ENCODE peak calls at places on chromosomes 13 and 19, in six cellular contexts. One of them, this sample, is unnamed. For H3K4me1, the result is how much of the 10 kb centered on the place peaks cover.

GRCh38 chr13:41709511-41709910 is 251.4 kb downstream of the VWA8 start:
- DNase-seq in CD8-positive, alpha-beta memory T cell: no peak
- DNase-seq in lung: no peak
- DNase-seq in pancreas: no peak
- DNase-seq in upper lobe of right lung: no peak
- DNase-seq in heart right ventricle: no peak
- DNase-seq in this sample: no peak

GRCh38 chr13:23905766-23906165 is 8.5 kb upstream of the C1QTNF9B start:
- DNase-seq in CD8-positive, alpha-beta memory T cell: no peak
- DNase-seq in lung: no peak
- DNase-seq in pancreas: no peak
- DNase-seq in upper lobe of right lung: no peak
- DNase-seq in heart right ventricle: no peak
- DNase-seq in this sample: no peak

GRCh38 chr13:32783067-32783466 is 196.8 kb downstream of the PDS5B start:
- DNase-seq in CD8-positive, alpha-beta memory T cell: no peak
- DNase-seq in lung: no peak
- DNase-seq in pancreas: no peak
- DNase-seq in upper lobe of right lung: no peak
- DNase-seq in heart right ventricle: no peak
- DNase-seq in this sample: peak

GRCh38 chr13:99505814-99506269 is 4.6 kb downstream of the TM9SF2 start:
- DNase-seq in CD8-positive, alpha-beta memory T cell: no peak
- DNase-seq in lung: no peak
- DNase-seq in pancreas: no peak
- DNase-seq in upper lobe of right lung: no peak
- DNase-seq in heart right ventricle: no peak
- DNase-seq in this sample: no peak

GRCh38 chr13:113592571-113592970 is 8.0 kb downstream of the TFDP1 start:
- DNase-seq in CD8-positive, alpha-beta memory T cell: no peak
- DNase-seq in lung: no peak
- DNase-seq in pancreas: no peak
- DNase-seq in upper lobe of right lung: no peak
- DNase-seq in heart right ventricle: no peak
- DNase-seq in this sample: no peak

GRCh38 chr19:53898680-53899341 is 10.3 kb upstream of the CACNG7 start:
- DNase-seq in CD8-positive, alpha-beta memory T cell: no peak
- DNase-seq in lung: no peak
- DNase-seq in pancreas: no peak
- DNase-seq in upper lobe of right lung: no peak
- DNase-seq in heart right ventricle: no peak
- DNase-seq in this sample: no peak

GRCh38 chr19:33391631-33392249 is 18.2 kb downstream of the CEBPG start:
- DNase-seq in CD8-positive, alpha-beta memory T cell: no peak
- DNase-seq in lung: no peak
- DNase-seq in pancreas: no peak
- DNase-seq in upper lobe of right lung: no peak
- DNase-seq in heart right ventricle: no peak
- DNase-seq in this sample: no peak

GRCh38 chr13:31209172-31209818 is 9.5 kb downstream of the B3GLCT start:
- DNase-seq in CD8-positive, alpha-beta memory T cell: no peak
- DNase-seq in lung: no peak
- DNase-seq in pancreas: peak
- DNase-seq in upper lobe of right lung: no peak
- DNase-seq in heart right ventricle: peak
- DNase-seq in this sample: no peak

GRCh38 chr13:33286143-33286542 is 588 bp upstream of the STARD13 start:
- DNase-seq in CD8-positive, alpha-beta memory T cell: no peak
- DNase-seq in lung: peak
- DNase-seq in pancreas: no peak
- DNase-seq in upper lobe of right lung: no peak
- DNase-seq in heart right ventricle: no peak
- DNase-seq in this sample: no peak

GRCh38 chr19:16496613-16496983 is 404 bp downstream of the C19orf44 start:
- DNase-seq in CD8-positive, alpha-beta memory T cell: no peak
- DNase-seq in lung: no peak
- DNase-seq in pancreas: no peak
- DNase-seq in upper lobe of right lung: peak
- DNase-seq in heart right ventricle: peak
- DNase-seq in this sample: no peak

GRCh38 chr13:35549481-35549880 is 73.0 kb upstream of the MAB21L1 start:
- DNase-seq in CD8-positive, alpha-beta memory T cell: no peak
- DNase-seq in lung: no peak
- DNase-seq in pancreas: no peak
- DNase-seq in upper lobe of right lung: no peak
- DNase-seq in heart right ventricle: no peak
- DNase-seq in this sample: no peak

GRCh38 chr13:36495431-36495830 is 63.1 kb downstream of the CCNA1 start:
- DNase-seq in CD8-positive, alpha-beta memory T cell: no peak
- DNase-seq in lung: no peak
- DNase-seq in pancreas: no peak
- DNase-seq in upper lobe of right lung: no peak
- DNase-seq in heart right ventricle: no peak
- DNase-seq in this sample: no peak

GRCh38 chr19:32307591-32307990 is 37.8 kb upstream of the ZNF507 start:
- DNase-seq in CD8-positive, alpha-beta memory T cell: no peak
- DNase-seq in lung: no peak
- DNase-seq in pancreas: no peak
- DNase-seq in upper lobe of right lung: no peak
- DNase-seq in heart right ventricle: no peak
- DNase-seq in this sample: no peak

GRCh38 chr19:55460670-55461258 is 678 bp downstream of the ISOC2 start:
- DNase-seq in CD8-positive, alpha-beta memory T cell: peak
- DNase-seq in lung: peak
- DNase-seq in pancreas: peak
- DNase-seq in upper lobe of right lung: peak
- DNase-seq in heart right ventricle: peak
- DNase-seq in this sample: peak

GRCh38 chr13:113918580-113918979 is 54.7 kb upstream of the GAS6 start:
- DNase-seq in CD8-positive, alpha-beta memory T cell: no peak
- DNase-seq in lung: peak
- DNase-seq in pancreas: no peak
- DNase-seq in upper lobe of right lung: no peak
- DNase-seq in heart right ventricle: no peak
- DNase-seq in this sample: no peak

GRCh38 chr19:30664358-30665058 is 292.3 kb downstream of the ZNF536 start:
- DNase-seq in CD8-positive, alpha-beta memory T cell: no peak
- DNase-seq in lung: no peak
- DNase-seq in pancreas: peak
- DNase-seq in upper lobe of right lung: no peak
- DNase-seq in heart right ventricle: peak
- DNase-seq in this sample: no peak

GRCh38 chr13:61546413-61546812 is 130.8 kb upstream of the PCDH20 start:
- DNase-seq in CD8-positive, alpha-beta memory T cell: no peak
- DNase-seq in lung: no peak
- DNase-seq in pancreas: no peak
- DNase-seq in upper lobe of right lung: no peak
- DNase-seq in heart right ventricle: no peak
- DNase-seq in this sample: no peak

GRCh38 chr19:41877916-41878905 is 1.1 kb downstream of the CD79A start:
- DNase-seq in CD8-positive, alpha-beta memory T cell: no peak
- DNase-seq in lung: no peak
- DNase-seq in pancreas: no peak
- DNase-seq in upper lobe of right lung: no peak
- DNase-seq in heart right ventricle: no peak
- DNase-seq in this sample: no peak
- H3K4me1 ChIP-seq in CD8-positive, alpha-beta memory T cell: half or more
- H3K4me1 ChIP-seq in lung: under half
- H3K4me1 ChIP-seq in pancreas: under half
- H3K4me1 ChIP-seq in upper lobe of right lung: under half
- H3K4me1 ChIP-seq in heart right ventricle: under half
- H3K4me1 ChIP-seq in this sample: half or more

GRCh38 chr19:45103200-45103624 is 10.2 kb downstream of the PPP1R37 start:
- DNase-seq in CD8-positive, alpha-beta memory T cell: peak
- DNase-seq in lung: no peak
- DNase-seq in pancreas: no peak
- DNase-seq in upper lobe of right lung: no peak
- DNase-seq in heart right ventricle: no peak
- DNase-seq in this sample: peak
- H3K4me1 ChIP-seq in CD8-positive, alpha-beta memory T cell: under half
- H3K4me1 ChIP-seq in lung: under half
- H3K4me1 ChIP-seq in pancreas: under half
- H3K4me1 ChIP-seq in upper lobe of right lung: under half
- H3K4me1 ChIP-seq in heart right ventricle: half or more
- H3K4me1 ChIP-seq in this sample: under half

GRCh38 chr13:76825415-76825814 is 60.8 kb downstream of the KCTD12 start:
- DNase-seq in CD8-positive, alpha-beta memory T cell: no peak
- DNase-seq in lung: no peak
- DNase-seq in pancreas: no peak
- DNase-seq in upper lobe of right lung: no peak
- DNase-seq in heart right ventricle: no peak
- DNase-seq in this sample: no peak

GRCh38 chr13:76829572-76830327 is 56.5 kb downstream of the KCTD12 start:
- DNase-seq in CD8-positive, alpha-beta memory T cell: no peak
- DNase-seq in lung: no peak
- DNase-seq in pancreas: no peak
- DNase-seq in upper lobe of right lung: no peak
- DNase-seq in heart right ventricle: peak
- DNase-seq in this sample: no peak

GRCh38 chr13:76828316-76828741 is 57.9 kb downstream of the KCTD12 start:
- DNase-seq in CD8-positive, alpha-beta memory T cell: no peak
- DNase-seq in lung: no peak
- DNase-seq in pancreas: no peak
- DNase-seq in upper lobe of right lung: no peak
- DNase-seq in heart right ventricle: no peak
- DNase-seq in this sample: no peak

GRCh38 chr13:76823969-76824368 is 62.2 kb downstream of the KCTD12 start:
- DNase-seq in CD8-positive, alpha-beta memory T cell: no peak
- DNase-seq in lung: no peak
- DNase-seq in pancreas: no peak
- DNase-seq in upper lobe of right lung: no peak
- DNase-seq in heart right ventricle: no peak
- DNase-seq in this sample: no peak

GRCh38 chr13:76826527-76826926 is 59.7 kb downstream of the KCTD12 start:
- DNase-seq in CD8-positive, alpha-beta memory T cell: no peak
- DNase-seq in lung: no peak
- DNase-seq in pancreas: no peak
- DNase-seq in upper lobe of right lung: no peak
- DNase-seq in heart right ventricle: no peak
- DNase-seq in this sample: no peak
- H3K4me1 ChIP-seq in CD8-positive, alpha-beta memory T cell: under half
- H3K4me1 ChIP-seq in lung: under half
- H3K4me1 ChIP-seq in pancreas: under half
- H3K4me1 ChIP-seq in upper lobe of right lung: under half
- H3K4me1 ChIP-seq in heart right ventricle: under half
- H3K4me1 ChIP-seq in this sample: under half

DNA sequence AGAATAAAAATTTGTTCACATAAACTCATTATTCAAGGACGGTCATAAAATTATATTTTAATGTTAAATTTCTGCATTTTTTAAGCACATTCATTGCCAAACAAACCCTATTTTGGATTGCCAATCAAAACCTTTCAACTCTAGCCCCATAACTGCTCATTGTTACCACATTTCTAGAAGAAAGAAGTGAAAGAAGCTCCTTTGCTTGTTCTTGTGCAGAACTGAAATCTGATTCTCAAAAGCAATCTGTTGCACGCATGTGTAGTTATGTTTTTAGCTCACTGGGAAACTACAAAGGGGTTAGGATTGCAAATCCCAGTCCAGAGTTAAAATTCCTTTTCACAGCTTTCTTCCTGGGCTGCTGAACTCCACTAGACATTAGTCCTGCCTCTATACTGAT is 109.5 kb upstream of the MIR17HG start:
- DNase-seq in CD8-positive, alpha-beta memory T cell: no peak
- DNase-seq in lung: no peak
- DNase-seq in pancreas: no peak
- DNase-seq in upper lobe of right lung: no peak
- DNase-seq in heart right ventricle: no peak
- DNase-seq in this sample: no peak
- H3K4me1 ChIP-seq in CD8-positive, alpha-beta memory T cell: under half
- H3K4me1 ChIP-seq in lung: under half
- H3K4me1 ChIP-seq in pancreas: under half
- H3K4me1 ChIP-seq in upper lobe of right lung: under half
- H3K4me1 ChIP-seq in heart right ventricle: under half
- H3K4me1 ChIP-seq in this sample: under half

GRCh38 chr19:38664503-38665211 is 17.2 kb downstream of the ACTN4 start:
- DNase-seq in CD8-positive, alpha-beta memory T cell: no peak
- DNase-seq in lung: no peak
- DNase-seq in pancreas: no peak
- DNase-seq in upper lobe of right lung: no peak
- DNase-seq in heart right ventricle: no peak
- DNase-seq in this sample: no peak
- H3K4me1 ChIP-seq in CD8-positive, alpha-beta memory T cell: half or more
- H3K4me1 ChIP-seq in lung: half or more
- H3K4me1 ChIP-seq in pancreas: half or more
- H3K4me1 ChIP-seq in upper lobe of right lung: half or more
- H3K4me1 ChIP-seq in heart right ventricle: half or more
- H3K4me1 ChIP-seq in this sample: half or more

GRCh38 chr19:5395996-5396939 is 55.7 kb upstream of the PTPRS start:
- DNase-seq in CD8-positive, alpha-beta memory T cell: no peak
- DNase-seq in lung: no peak
- DNase-seq in pancreas: no peak
- DNase-seq in upper lobe of right lung: no peak
- DNase-seq in heart right ventricle: no peak
- DNase-seq in this sample: no peak
- H3K4me1 ChIP-seq in CD8-positive, alpha-beta memory T cell: under half
- H3K4me1 ChIP-seq in lung: under half
- H3K4me1 ChIP-seq in pancreas: under half
- H3K4me1 ChIP-seq in upper lobe of right lung: under half
- H3K4me1 ChIP-seq in heart right ventricle: under half
- H3K4me1 ChIP-seq in this sample: under half

DNA sequence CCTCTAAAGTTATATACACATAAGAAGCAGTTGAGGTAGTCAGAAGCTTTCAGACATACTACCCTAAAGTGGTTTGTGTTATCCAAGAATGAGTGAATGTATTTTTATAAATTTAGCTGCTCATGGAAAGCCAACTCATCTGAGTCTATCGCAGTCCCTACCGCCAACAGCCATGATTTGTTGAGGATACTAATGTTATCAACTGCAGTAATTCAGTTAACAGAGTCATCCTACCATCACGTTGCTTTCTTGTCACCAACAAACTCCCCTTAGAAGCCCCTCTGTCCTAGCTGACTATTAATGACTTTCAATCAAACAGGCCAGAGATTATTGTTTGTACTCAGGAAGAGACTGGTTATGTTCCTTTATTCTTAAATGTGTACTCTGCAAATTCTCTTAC is 169.9 kb downstream of the DCT start:
- DNase-seq in CD8-positive, alpha-beta memory T cell: no peak
- DNase-seq in lung: no peak
- DNase-seq in pancreas: no peak
- DNase-seq in upper lobe of right lung: no peak
- DNase-seq in heart right ventricle: no peak
- DNase-seq in this sample: no peak
- H3K4me1 ChIP-seq in CD8-positive, alpha-beta memory T cell: under half
- H3K4me1 ChIP-seq in lung: under half
- H3K4me1 ChIP-seq in pancreas: under half
- H3K4me1 ChIP-seq in upper lobe of right lung: under half
- H3K4me1 ChIP-seq in heart right ventricle: under half
- H3K4me1 ChIP-seq in this sample: under half

This sample was measured in CD4-positive, CD25-positive, alpha-beta regulatory T cell.